ENCODE peak calls at places on chromosome 1, in six cellular contexts. One of them, this sample, is unnamed. For H3K4me1, the result is how much of the 10 kb centered on the place peaks cover.

GRCh38 chr1:2474933-2475371 is 1.1 kb upstream of the PLCH2 start:
- DNase-seq in esophagus muscularis mucosa: no peak
- DNase-seq in BE2C: peak
- DNase-seq in right atrium auricular region: no peak
- DNase-seq in fibroblast of lung: no peak
- DNase-seq in CD4-positive, CD25-positive, alpha-beta regulatory T cell: no peak
- DNase-seq in this sample: no peak

GRCh38 chr1:183699643-183700160 is 46.6 kb upstream of the APOBEC4 start:
- DNase-seq in esophagus muscularis mucosa: no peak
- DNase-seq in BE2C: no peak
- DNase-seq in right atrium auricular region: no peak
- DNase-seq in fibroblast of lung: no peak
- DNase-seq in CD4-positive, CD25-positive, alpha-beta regulatory T cell: no peak
- DNase-seq in this sample: no peak

GRCh38 chr1:210022044-210022443 is 84.0 kb downstream of the SYT14 start:
- DNase-seq in esophagus muscularis mucosa: no peak
- DNase-seq in BE2C: no peak
- DNase-seq in right atrium auricular region: no peak
- DNase-seq in fibroblast of lung: no peak
- DNase-seq in CD4-positive, CD25-positive, alpha-beta regulatory T cell: no peak
- DNase-seq in this sample: no peak

GRCh38 chr1:19390166-19390850 is 78.2 kb downstream of the SLC66A1 start:
- DNase-seq in esophagus muscularis mucosa: no peak
- DNase-seq in BE2C: no peak
- DNase-seq in right atrium auricular region: no peak
- DNase-seq in fibroblast of lung: no peak
- DNase-seq in CD4-positive, CD25-positive, alpha-beta regulatory T cell: no peak
- DNase-seq in this sample: no peak

GRCh38 chr1:38858833-38859560 is 575 bp downstream of the RRAGC start:
- DNase-seq in esophagus muscularis mucosa: peak
- DNase-seq in BE2C: peak
- DNase-seq in right atrium auricular region: peak
- DNase-seq in fibroblast of lung: peak
- DNase-seq in CD4-positive, CD25-positive, alpha-beta regulatory T cell: no peak
- DNase-seq in this sample: peak

GRCh38 chr1:232943679-232944252 is 6.6 kb upstream of the NTPCR start:
- DNase-seq in esophagus muscularis mucosa: peak
- DNase-seq in BE2C: no peak
- DNase-seq in right atrium auricular region: no peak
- DNase-seq in fibroblast of lung: peak
- DNase-seq in CD4-positive, CD25-positive, alpha-beta regulatory T cell: no peak
- DNase-seq in this sample: no peak

GRCh38 chr1:209382701-209383100 is 200.8 kb upstream of the CAMK1G start:
- DNase-seq in esophagus muscularis mucosa: no peak
- DNase-seq in BE2C: no peak
- DNase-seq in right atrium auricular region: no peak
- DNase-seq in fibroblast of lung: no peak
- DNase-seq in CD4-positive, CD25-positive, alpha-beta regulatory T cell: no peak
- DNase-seq in this sample: no peak

GRCh38 chr1:244735404-244735803 is 82.5 kb downstream of the DESI2 start:
- DNase-seq in esophagus muscularis mucosa: no peak
- DNase-seq in BE2C: no peak
- DNase-seq in right atrium auricular region: no peak
- DNase-seq in fibroblast of lung: peak
- DNase-seq in CD4-positive, CD25-positive, alpha-beta regulatory T cell: no peak
- DNase-seq in this sample: no peak

GRCh38 chr1:46558141-46558963 is 6.9 kb upstream of the KNCN start:
- DNase-seq in esophagus muscularis mucosa: no peak
- DNase-seq in BE2C: no peak
- DNase-seq in right atrium auricular region: no peak
- DNase-seq in fibroblast of lung: no peak
- DNase-seq in CD4-positive, CD25-positive, alpha-beta regulatory T cell: no peak
- DNase-seq in this sample: no peak

GRCh38 chr1:172867216-172867828 is 183.4 kb downstream of the TNFSF18 start:
- DNase-seq in esophagus muscularis mucosa: no peak
- DNase-seq in BE2C: no peak
- DNase-seq in right atrium auricular region: no peak
- DNase-seq in fibroblast of lung: no peak
- DNase-seq in CD4-positive, CD25-positive, alpha-beta regulatory T cell: no peak
- DNase-seq in this sample: peak

GRCh38 chr1:112298558-112298957 is 97.5 kb upstream of the CTTNBP2NL start:
- DNase-seq in esophagus muscularis mucosa: no peak
- DNase-seq in BE2C: peak
- DNase-seq in right atrium auricular region: no peak
- DNase-seq in fibroblast of lung: peak
- DNase-seq in CD4-positive, CD25-positive, alpha-beta regulatory T cell: no peak
- DNase-seq in this sample: no peak

GRCh38 chr1:219666242-219666641 is 53.3 kb upstream of the ZC3H11B start:
- DNase-seq in esophagus muscularis mucosa: no peak
- DNase-seq in BE2C: no peak
- DNase-seq in right atrium auricular region: no peak
- DNase-seq in fibroblast of lung: peak
- DNase-seq in CD4-positive, CD25-positive, alpha-beta regulatory T cell: no peak
- DNase-seq in this sample: no peak

GRCh38 chr1:234619071-234619480 is 9.1 kb upstream of the IRF2BP2 start:
- DNase-seq in esophagus muscularis mucosa: no peak
- DNase-seq in BE2C: no peak
- DNase-seq in right atrium auricular region: no peak
- DNase-seq in fibroblast of lung: no peak
- DNase-seq in CD4-positive, CD25-positive, alpha-beta regulatory T cell: no peak
- DNase-seq in this sample: no peak

GRCh38 chr1:234617986-234618725 is 8.2 kb upstream of the IRF2BP2 start:
- DNase-seq in esophagus muscularis mucosa: no peak
- DNase-seq in BE2C: no peak
- DNase-seq in right atrium auricular region: no peak
- DNase-seq in fibroblast of lung: peak
- DNase-seq in CD4-positive, CD25-positive, alpha-beta regulatory T cell: no peak
- DNase-seq in this sample: no peak

GRCh38 chr1:234618726-234619049 is 8.7 kb upstream of the IRF2BP2 start:
- DNase-seq in esophagus muscularis mucosa: peak
- DNase-seq in BE2C: no peak
- DNase-seq in right atrium auricular region: no peak
- DNase-seq in fibroblast of lung: no peak
- DNase-seq in CD4-positive, CD25-positive, alpha-beta regulatory T cell: no peak
- DNase-seq in this sample: no peak

GRCh38 chr1:234616644-234617043 is 6.7 kb upstream of the IRF2BP2 start:
- DNase-seq in esophagus muscularis mucosa: no peak
- DNase-seq in BE2C: no peak
- DNase-seq in right atrium auricular region: no peak
- DNase-seq in fibroblast of lung: peak
- DNase-seq in CD4-positive, CD25-positive, alpha-beta regulatory T cell: no peak
- DNase-seq in this sample: no peak

DNA sequence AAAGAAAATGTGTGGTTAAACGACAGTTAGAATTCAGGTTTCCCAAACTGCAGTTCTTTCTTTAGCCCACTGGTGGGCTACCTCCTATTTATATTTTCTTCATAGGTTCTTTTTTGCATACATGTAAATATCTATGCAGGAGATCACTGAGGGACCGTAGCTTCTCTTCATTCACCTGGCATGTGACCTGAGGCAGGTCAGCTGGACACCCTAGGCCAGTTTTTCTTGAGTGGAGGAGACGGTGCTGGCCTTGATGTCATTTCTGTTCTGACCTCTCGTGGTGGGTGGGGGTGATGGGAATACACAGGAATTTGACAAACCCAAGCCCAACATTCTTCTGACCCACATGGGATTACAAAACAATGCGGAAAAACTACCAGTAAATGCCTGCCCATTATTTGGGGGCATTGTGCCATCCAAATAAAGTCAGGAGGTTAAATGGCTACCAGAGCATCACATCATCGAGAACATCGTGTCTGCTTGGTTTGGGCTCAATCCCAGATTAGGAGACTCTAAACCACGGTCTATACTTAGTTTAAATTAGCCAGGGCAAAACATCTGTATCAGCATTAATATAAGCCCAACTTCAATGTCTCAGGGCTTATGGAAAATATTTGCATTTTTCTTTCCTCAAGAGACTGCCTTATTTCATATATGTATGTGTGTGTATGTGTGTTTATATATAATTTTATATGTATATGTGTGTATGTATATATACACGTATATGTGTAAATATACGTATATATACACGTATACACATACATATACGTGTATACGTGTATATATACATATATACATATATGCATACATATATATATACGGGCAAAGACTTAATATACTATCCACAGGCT is 7.4 kb upstream of the IRF2BP2 start:
- DNase-seq in esophagus muscularis mucosa: no peak
- DNase-seq in BE2C: no peak
- DNase-seq in right atrium auricular region: no peak
- DNase-seq in fibroblast of lung: peak
- DNase-seq in CD4-positive, CD25-positive, alpha-beta regulatory T cell: no peak
- DNase-seq in this sample: no peak
- H3K4me1 ChIP-seq in esophagus muscularis mucosa: half or more
- H3K4me1 ChIP-seq in BE2C: under half
- H3K4me1 ChIP-seq in right atrium auricular region: under half
- H3K4me1 ChIP-seq in fibroblast of lung: under half
- H3K4me1 ChIP-seq in CD4-positive, CD25-positive, alpha-beta regulatory T cell: under half
- H3K4me1 ChIP-seq in this sample: under half

GRCh38 chr1:93471911-93472310 is 24.0 kb downstream of the FNBP1L start:
- DNase-seq in esophagus muscularis mucosa: no peak
- DNase-seq in BE2C: no peak
- DNase-seq in right atrium auricular region: no peak
- DNase-seq in fibroblast of lung: peak
- DNase-seq in CD4-positive, CD25-positive, alpha-beta regulatory T cell: no peak
- DNase-seq in this sample: no peak

GRCh38 chr1:93468681-93469080 is 20.8 kb downstream of the FNBP1L start:
- DNase-seq in esophagus muscularis mucosa: no peak
- DNase-seq in BE2C: no peak
- DNase-seq in right atrium auricular region: no peak
- DNase-seq in fibroblast of lung: no peak
- DNase-seq in CD4-positive, CD25-positive, alpha-beta regulatory T cell: no peak
- DNase-seq in this sample: no peak

GRCh38 chr1:93467606-93468005 is 19.7 kb downstream of the FNBP1L start:
- DNase-seq in esophagus muscularis mucosa: no peak
- DNase-seq in BE2C: no peak
- DNase-seq in right atrium auricular region: no peak
- DNase-seq in fibroblast of lung: no peak
- DNase-seq in CD4-positive, CD25-positive, alpha-beta regulatory T cell: no peak
- DNase-seq in this sample: no peak

GRCh38 chr1:93474291-93474690 is 26.4 kb downstream of the FNBP1L start:
- DNase-seq in esophagus muscularis mucosa: no peak
- DNase-seq in BE2C: no peak
- DNase-seq in right atrium auricular region: no peak
- DNase-seq in fibroblast of lung: no peak
- DNase-seq in CD4-positive, CD25-positive, alpha-beta regulatory T cell: no peak
- DNase-seq in this sample: no peak

GRCh38 chr1:93471284-93471683 is 23.4 kb downstream of the FNBP1L start:
- DNase-seq in esophagus muscularis mucosa: no peak
- DNase-seq in BE2C: no peak
- DNase-seq in right atrium auricular region: no peak
- DNase-seq in fibroblast of lung: no peak
- DNase-seq in CD4-positive, CD25-positive, alpha-beta regulatory T cell: no peak
- DNase-seq in this sample: no peak
- H3K4me1 ChIP-seq in esophagus muscularis mucosa: under half
- H3K4me1 ChIP-seq in BE2C: under half
- H3K4me1 ChIP-seq in right atrium auricular region: under half
- H3K4me1 ChIP-seq in fibroblast of lung: under half
- H3K4me1 ChIP-seq in CD4-positive, CD25-positive, alpha-beta regulatory T cell: under half
- H3K4me1 ChIP-seq in this sample: under half

DNA sequence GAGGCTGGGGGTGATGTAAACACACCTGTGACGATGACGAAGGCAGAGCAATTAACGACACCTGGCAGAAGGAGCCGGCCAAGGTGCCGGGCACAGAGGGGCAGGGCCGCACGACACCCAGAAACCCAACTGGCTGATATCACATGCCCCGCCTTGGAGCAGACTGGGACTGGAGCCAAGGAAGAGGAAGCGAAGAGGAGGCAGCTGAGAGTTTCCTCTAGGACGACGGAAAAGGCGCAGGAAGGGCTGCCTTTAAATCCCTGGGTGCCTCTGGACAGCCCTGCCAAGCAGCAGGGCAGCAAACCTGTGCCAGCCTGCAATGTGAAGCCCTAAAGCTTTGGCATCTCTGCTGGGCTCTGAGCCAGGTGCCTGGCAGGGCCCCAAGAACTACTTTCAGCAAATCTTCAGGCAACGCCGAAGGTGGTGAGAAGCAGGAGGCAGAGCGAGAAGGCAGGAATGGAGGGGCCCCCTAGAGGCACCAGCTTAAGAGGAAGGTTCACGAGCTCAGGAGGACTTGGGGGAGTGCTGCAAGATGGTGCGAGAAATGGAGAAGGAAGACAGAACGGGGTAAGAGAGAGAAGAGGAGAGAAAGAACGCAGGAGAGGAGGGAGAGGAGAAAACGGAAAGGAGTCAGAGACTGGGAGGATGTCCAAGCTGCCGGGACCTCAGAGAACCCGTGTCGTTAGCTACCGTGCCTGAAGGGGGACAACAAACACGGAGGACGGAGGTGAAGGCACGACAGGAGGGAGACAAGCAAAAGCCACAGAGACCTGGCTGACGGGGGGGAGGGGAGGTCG is 25.3 kb upstream of the PEF1 start:
- DNase-seq in esophagus muscularis mucosa: no peak
- DNase-seq in BE2C: peak
- DNase-seq in right atrium auricular region: peak
- DNase-seq in fibroblast of lung: peak
- DNase-seq in CD4-positive, CD25-positive, alpha-beta regulatory T cell: peak
- DNase-seq in this sample: peak
- H3K4me1 ChIP-seq in esophagus muscularis mucosa: half or more
- H3K4me1 ChIP-seq in BE2C: under half
- H3K4me1 ChIP-seq in right atrium auricular region: under half
- H3K4me1 ChIP-seq in fibroblast of lung: under half
- H3K4me1 ChIP-seq in CD4-positive, CD25-positive, alpha-beta regulatory T cell: under half
- H3K4me1 ChIP-seq in this sample: under half

GRCh38 chr1:114180742-114181141 is 27.1 kb upstream of the SYT6 start:
- DNase-seq in esophagus muscularis mucosa: no peak
- DNase-seq in BE2C: no peak
- DNase-seq in right atrium auricular region: no peak
- DNase-seq in fibroblast of lung: no peak
- DNase-seq in CD4-positive, CD25-positive, alpha-beta regulatory T cell: no peak
- DNase-seq in this sample: no peak

GRCh38 chr1:114178940-114179339 is 25.3 kb upstream of the SYT6 start:
- DNase-seq in esophagus muscularis mucosa: no peak
- DNase-seq in BE2C: no peak
- DNase-seq in right atrium auricular region: no peak
- DNase-seq in fibroblast of lung: no peak
- DNase-seq in CD4-positive, CD25-positive, alpha-beta regulatory T cell: no peak
- DNase-seq in this sample: no peak

GRCh38 chr1:114173704-114174103 is 20.0 kb upstream of the SYT6 start:
- DNase-seq in esophagus muscularis mucosa: no peak
- DNase-seq in BE2C: no peak
- DNase-seq in right atrium auricular region: no peak
- DNase-seq in fibroblast of lung: no peak
- DNase-seq in CD4-positive, CD25-positive, alpha-beta regulatory T cell: no peak
- DNase-seq in this sample: no peak

GRCh38 chr1:114176366-114176765 is 22.7 kb upstream of the SYT6 start:
- DNase-seq in esophagus muscularis mucosa: no peak
- DNase-seq in BE2C: no peak
- DNase-seq in right atrium auricular region: no peak
- DNase-seq in fibroblast of lung: no peak
- DNase-seq in CD4-positive, CD25-positive, alpha-beta regulatory T cell: no peak
- DNase-seq in this sample: no peak

DNA sequence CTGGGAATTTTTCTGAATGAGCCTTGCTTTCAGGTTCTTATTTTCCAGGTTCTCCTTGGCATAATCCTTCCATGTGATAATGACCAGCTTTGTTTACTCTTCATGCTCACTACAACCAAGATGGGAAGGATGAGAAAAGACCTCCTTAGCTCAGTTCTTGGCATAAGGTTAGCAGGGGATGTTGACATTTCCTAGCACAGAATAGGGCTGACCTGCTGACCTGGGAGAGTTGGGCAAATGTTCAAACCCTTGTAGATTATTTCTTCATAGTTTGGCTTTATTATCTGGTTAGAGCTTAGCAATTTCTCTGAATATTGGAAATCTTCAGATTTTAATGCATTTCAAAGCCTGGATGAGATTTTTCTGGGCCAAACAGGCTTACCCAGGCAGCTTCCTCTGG is 23.6 kb upstream of the SYT6 start:
- DNase-seq in esophagus muscularis mucosa: no peak
- DNase-seq in BE2C: no peak
- DNase-seq in right atrium auricular region: no peak
- DNase-seq in fibroblast of lung: no peak
- DNase-seq in CD4-positive, CD25-positive, alpha-beta regulatory T cell: no peak
- DNase-seq in this sample: no peak
- H3K4me1 ChIP-seq in esophagus muscularis mucosa: under half
- H3K4me1 ChIP-seq in BE2C: under half
- H3K4me1 ChIP-seq in right atrium auricular region: under half
- H3K4me1 ChIP-seq in fibroblast of lung: under half
- H3K4me1 ChIP-seq in CD4-positive, CD25-positive, alpha-beta regulatory T cell: under half
- H3K4me1 ChIP-seq in this sample: under half

This sample was measured in naive thymus-derived CD4-positive, alpha-beta T cell.